ENCODE peak calls at places on chromosomes 12 and 14, in nine cellular contexts. One of them, this sample, is unnamed.

GRCh38 chr12:113713156-113713555 is 241.5 kb upstream of the LHX5 start:
- DNase-seq in GM12864: no peak
- DNase-seq in brain microvascular endothelial cell: no peak
- DNase-seq in fibroblast of pulmonary artery: no peak
- DNase-seq in nephron progenitor cell: no peak
- DNase-seq in left ventricle myocardium inferior: no peak
- DNase-seq in glutamatergic neuron: no peak
- DNase-seq in GM20000: no peak
- DNase-seq in pancreas: no peak
- DNase-seq in this sample: no peak

GRCh38 chr14:64503184-64503433 is 529 bp downstream of the ZBTB25 start:
- DNase-seq in GM12864: no peak
- DNase-seq in brain microvascular endothelial cell: no peak
- DNase-seq in fibroblast of pulmonary artery: no peak
- DNase-seq in nephron progenitor cell: no peak
- DNase-seq in left ventricle myocardium inferior: no peak
- DNase-seq in glutamatergic neuron: no peak
- DNase-seq in GM20000: no peak
- DNase-seq in pancreas: no peak
- DNase-seq in this sample: no peak

GRCh38 chr14:51481643-51482042 is 170.1 kb upstream of the FRMD6 start:
- DNase-seq in GM12864: no peak
- DNase-seq in brain microvascular endothelial cell: no peak
- DNase-seq in fibroblast of pulmonary artery: no peak
- DNase-seq in nephron progenitor cell: no peak
- DNase-seq in left ventricle myocardium inferior: no peak
- DNase-seq in glutamatergic neuron: no peak
- DNase-seq in GM20000: no peak
- DNase-seq in pancreas: no peak
- DNase-seq in this sample: no peak

GRCh38 chr12:538731-539539 is 79.2 kb downstream of the B4GALNT3 start:
- DNase-seq in GM12864: no peak
- DNase-seq in brain microvascular endothelial cell: peak; percentile 67
- DNase-seq in fibroblast of pulmonary artery: peak; percentile 59
- DNase-seq in nephron progenitor cell: no peak
- DNase-seq in left ventricle myocardium inferior: peak; percentile 69
- DNase-seq in glutamatergic neuron: no peak
- DNase-seq in GM20000: no peak
- DNase-seq in pancreas: peak; percentile 82
- DNase-seq in this sample: peak; percentile 60

GRCh38 chr14:77707355-77707723 is 484 bp downstream of the ALKBH1 start:
- DNase-seq in GM12864: no peak
- DNase-seq in brain microvascular endothelial cell: peak; percentile 24
- DNase-seq in fibroblast of pulmonary artery: peak; percentile 41
- DNase-seq in nephron progenitor cell: no peak
- DNase-seq in left ventricle myocardium inferior: no peak
- DNase-seq in glutamatergic neuron: no peak
- DNase-seq in GM20000: peak; percentile 30
- DNase-seq in pancreas: no peak
- DNase-seq in this sample: peak; percentile 18

GRCh38 chr14:78172428-78172827 is 2.3 kb downstream of the NRXN3 start:
- DNase-seq in GM12864: no peak
- DNase-seq in brain microvascular endothelial cell: no peak
- DNase-seq in fibroblast of pulmonary artery: no peak
- DNase-seq in nephron progenitor cell: no peak
- DNase-seq in left ventricle myocardium inferior: no peak
- DNase-seq in glutamatergic neuron: no peak
- DNase-seq in GM20000: no peak
- DNase-seq in pancreas: no peak
- DNase-seq in this sample: no peak

GRCh38 chr12:52794479-52795331 is 1.2 kb downstream of the KRT3 start:
- DNase-seq in GM12864: no peak
- DNase-seq in brain microvascular endothelial cell: no peak
- DNase-seq in fibroblast of pulmonary artery: no peak
- DNase-seq in nephron progenitor cell: no peak
- DNase-seq in left ventricle myocardium inferior: no peak
- DNase-seq in glutamatergic neuron: no peak
- DNase-seq in GM20000: no peak
- DNase-seq in pancreas: no peak
- DNase-seq in this sample: no peak

GRCh38 chr12:93165384-93165932 is 212.3 kb upstream of the NUDT4 start:
- DNase-seq in GM12864: no peak
- DNase-seq in brain microvascular endothelial cell: no peak
- DNase-seq in fibroblast of pulmonary artery: no peak
- DNase-seq in nephron progenitor cell: no peak
- DNase-seq in left ventricle myocardium inferior: no peak
- DNase-seq in glutamatergic neuron: no peak
- DNase-seq in GM20000: no peak
- DNase-seq in pancreas: no peak
- DNase-seq in this sample: no peak

GRCh38 chr14:103806805-103807204 is 40.6 kb downstream of the PPP1R13B start:
- DNase-seq in GM12864: no peak
- DNase-seq in brain microvascular endothelial cell: no peak
- DNase-seq in fibroblast of pulmonary artery: no peak
- DNase-seq in nephron progenitor cell: no peak
- DNase-seq in left ventricle myocardium inferior: no peak
- DNase-seq in glutamatergic neuron: no peak
- DNase-seq in GM20000: peak; percentile 26
- DNase-seq in pancreas: no peak
- DNase-seq in this sample: no peak

GRCh38 chr14:81517798-81518398 is 15.8 kb downstream of the SEL1L start:
- DNase-seq in GM12864: no peak
- DNase-seq in brain microvascular endothelial cell: peak; percentile 9
- DNase-seq in fibroblast of pulmonary artery: peak; percentile 41
- DNase-seq in nephron progenitor cell: no peak
- DNase-seq in left ventricle myocardium inferior: peak; percentile 56
- DNase-seq in glutamatergic neuron: no peak
- DNase-seq in GM20000: no peak
- DNase-seq in pancreas: no peak
- DNase-seq in this sample: no peak

GRCh38 chr14:38964630-38965029 is 138.4 kb downstream of the SEC23A start:
- DNase-seq in GM12864: no peak
- DNase-seq in brain microvascular endothelial cell: peak; percentile 56
- DNase-seq in fibroblast of pulmonary artery: peak; percentile 38
- DNase-seq in nephron progenitor cell: no peak
- DNase-seq in left ventricle myocardium inferior: no peak
- DNase-seq in glutamatergic neuron: no peak
- DNase-seq in GM20000: no peak
- DNase-seq in pancreas: no peak
- DNase-seq in this sample: no peak

GRCh38 chr12:1886396-1887008 is 31.9 kb downstream of the CACNA2D4 start:
- DNase-seq in GM12864: no peak
- DNase-seq in brain microvascular endothelial cell: no peak
- DNase-seq in fibroblast of pulmonary artery: no peak
- DNase-seq in nephron progenitor cell: no peak
- DNase-seq in left ventricle myocardium inferior: no peak
- DNase-seq in glutamatergic neuron: no peak
- DNase-seq in GM20000: no peak
- DNase-seq in pancreas: no peak
- DNase-seq in this sample: no peak

GRCh38 chr12:72000969-72001648 is 62.5 kb downstream of the TPH2 start:
- DNase-seq in GM12864: no peak
- DNase-seq in brain microvascular endothelial cell: no peak
- DNase-seq in fibroblast of pulmonary artery: no peak
- DNase-seq in nephron progenitor cell: no peak
- DNase-seq in left ventricle myocardium inferior: no peak
- DNase-seq in glutamatergic neuron: no peak
- DNase-seq in GM20000: no peak
- DNase-seq in pancreas: no peak
- DNase-seq in this sample: no peak

GRCh38 chr14:55605793-55606192 is 25.8 kb downstream of the KTN1 start:
- DNase-seq in GM12864: no peak
- DNase-seq in brain microvascular endothelial cell: no peak
- DNase-seq in fibroblast of pulmonary artery: no peak
- DNase-seq in nephron progenitor cell: no peak
- DNase-seq in left ventricle myocardium inferior: no peak
- DNase-seq in glutamatergic neuron: no peak
- DNase-seq in GM20000: no peak
- DNase-seq in pancreas: no peak
- DNase-seq in this sample: no peak

GRCh38 chr14:76581592-76581991 is 179.7 kb upstream of the VASH1 start:
- DNase-seq in GM12864: no peak
- DNase-seq in brain microvascular endothelial cell: no peak
- DNase-seq in fibroblast of pulmonary artery: no peak
- DNase-seq in nephron progenitor cell: no peak
- DNase-seq in left ventricle myocardium inferior: no peak
- DNase-seq in glutamatergic neuron: no peak
- DNase-seq in GM20000: no peak
- DNase-seq in pancreas: no peak
- DNase-seq in this sample: no peak

GRCh38 chr14:21941885-21942284 is 268.3 kb upstream of the OR4E1 start:
- DNase-seq in GM12864: no peak
- DNase-seq in brain microvascular endothelial cell: no peak
- DNase-seq in fibroblast of pulmonary artery: no peak
- DNase-seq in nephron progenitor cell: no peak
- DNase-seq in left ventricle myocardium inferior: no peak
- DNase-seq in glutamatergic neuron: no peak
- DNase-seq in GM20000: no peak
- DNase-seq in pancreas: no peak
- DNase-seq in this sample: no peak

GRCh38 chr14:21940887-21941855 is 267.6 kb upstream of the OR4E1 start:
- DNase-seq in GM12864: no peak
- DNase-seq in brain microvascular endothelial cell: no peak
- DNase-seq in fibroblast of pulmonary artery: peak; percentile 18
- DNase-seq in nephron progenitor cell: peak; percentile 31
- DNase-seq in left ventricle myocardium inferior: no peak
- DNase-seq in glutamatergic neuron: peak; percentile 56
- DNase-seq in GM20000: no peak
- DNase-seq in pancreas: no peak
- DNase-seq in this sample: no peak
- TF ChIP-seq CTCF in GM12864: peak; percentile 64
- TF ChIP-seq CTCF in brain microvascular endothelial cell: peak; percentile 77
- TF ChIP-seq CTCF in fibroblast of pulmonary artery: peak; percentile 47
- TF ChIP-seq CTCF in nephron progenitor cell: peak; percentile 60
- TF ChIP-seq CTCF in left ventricle myocardium inferior: peak; percentile 49
- TF ChIP-seq CTCF in glutamatergic neuron: peak; percentile 84
- TF ChIP-seq CTCF in GM20000: no peak
- TF ChIP-seq CTCF in pancreas: peak; percentile 21
- TF ChIP-seq CTCF in this sample: peak; percentile 39

GRCh38 chr12:125341422-125341821 is 276.2 kb downstream of the AACS start:
- DNase-seq in GM12864: no peak
- DNase-seq in brain microvascular endothelial cell: no peak
- DNase-seq in fibroblast of pulmonary artery: no peak
- DNase-seq in nephron progenitor cell: no peak
- DNase-seq in left ventricle myocardium inferior: no peak
- DNase-seq in glutamatergic neuron: no peak
- DNase-seq in GM20000: no peak
- DNase-seq in pancreas: no peak
- DNase-seq in this sample: no peak

GRCh38 chr12:125351788-125352187 is 286.6 kb downstream of the AACS start:
- DNase-seq in GM12864: no peak
- DNase-seq in brain microvascular endothelial cell: no peak
- DNase-seq in fibroblast of pulmonary artery: no peak
- DNase-seq in nephron progenitor cell: no peak
- DNase-seq in left ventricle myocardium inferior: no peak
- DNase-seq in glutamatergic neuron: no peak
- DNase-seq in GM20000: no peak
- DNase-seq in pancreas: no peak
- DNase-seq in this sample: no peak

GRCh38 chr12:125343649-125344048 is 278.4 kb downstream of the AACS start:
- DNase-seq in GM12864: no peak
- DNase-seq in brain microvascular endothelial cell: no peak
- DNase-seq in fibroblast of pulmonary artery: no peak
- DNase-seq in nephron progenitor cell: no peak
- DNase-seq in left ventricle myocardium inferior: no peak
- DNase-seq in glutamatergic neuron: no peak
- DNase-seq in GM20000: no peak
- DNase-seq in pancreas: no peak
- DNase-seq in this sample: no peak

GRCh38 chr12:125340791-125341190 is 275.6 kb downstream of the AACS start:
- DNase-seq in GM12864: no peak
- DNase-seq in brain microvascular endothelial cell: peak; percentile 50
- DNase-seq in fibroblast of pulmonary artery: peak; percentile 69
- DNase-seq in nephron progenitor cell: no peak
- DNase-seq in left ventricle myocardium inferior: peak; percentile 18
- DNase-seq in glutamatergic neuron: no peak
- DNase-seq in GM20000: no peak
- DNase-seq in pancreas: no peak
- DNase-seq in this sample: no peak

GRCh38 chr12:125346361-125346760 is 281.1 kb downstream of the AACS start:
- DNase-seq in GM12864: no peak
- DNase-seq in brain microvascular endothelial cell: no peak
- DNase-seq in fibroblast of pulmonary artery: no peak
- DNase-seq in nephron progenitor cell: no peak
- DNase-seq in left ventricle myocardium inferior: no peak
- DNase-seq in glutamatergic neuron: no peak
- DNase-seq in GM20000: no peak
- DNase-seq in pancreas: no peak
- DNase-seq in this sample: no peak
- TF ChIP-seq CTCF in GM12864: no peak
- TF ChIP-seq CTCF in brain microvascular endothelial cell: no peak
- TF ChIP-seq CTCF in fibroblast of pulmonary artery: no peak
- TF ChIP-seq CTCF in nephron progenitor cell: no peak
- TF ChIP-seq CTCF in left ventricle myocardium inferior: peak; percentile 13
- TF ChIP-seq CTCF in glutamatergic neuron: no peak
- TF ChIP-seq CTCF in GM20000: no peak
- TF ChIP-seq CTCF in pancreas: no peak
- TF ChIP-seq CTCF in this sample: no peak

GRCh38 chr12:19003987-19004619 is 125.4 kb upstream of the PLEKHA5 start:
- DNase-seq in GM12864: no peak
- DNase-seq in brain microvascular endothelial cell: no peak
- DNase-seq in fibroblast of pulmonary artery: no peak
- DNase-seq in nephron progenitor cell: no peak
- DNase-seq in left ventricle myocardium inferior: no peak
- DNase-seq in glutamatergic neuron: no peak
- DNase-seq in GM20000: no peak
- DNase-seq in pancreas: no peak
- DNase-seq in this sample: no peak
- TF ChIP-seq CTCF in GM12864: no peak
- TF ChIP-seq CTCF in brain microvascular endothelial cell: no peak
- TF ChIP-seq CTCF in fibroblast of pulmonary artery: no peak
- TF ChIP-seq CTCF in nephron progenitor cell: no peak
- TF ChIP-seq CTCF in left ventricle myocardium inferior: no peak
- TF ChIP-seq CTCF in glutamatergic neuron: no peak
- TF ChIP-seq CTCF in GM20000: no peak
- TF ChIP-seq CTCF in pancreas: no peak
- TF ChIP-seq CTCF in this sample: no peak

DNA sequence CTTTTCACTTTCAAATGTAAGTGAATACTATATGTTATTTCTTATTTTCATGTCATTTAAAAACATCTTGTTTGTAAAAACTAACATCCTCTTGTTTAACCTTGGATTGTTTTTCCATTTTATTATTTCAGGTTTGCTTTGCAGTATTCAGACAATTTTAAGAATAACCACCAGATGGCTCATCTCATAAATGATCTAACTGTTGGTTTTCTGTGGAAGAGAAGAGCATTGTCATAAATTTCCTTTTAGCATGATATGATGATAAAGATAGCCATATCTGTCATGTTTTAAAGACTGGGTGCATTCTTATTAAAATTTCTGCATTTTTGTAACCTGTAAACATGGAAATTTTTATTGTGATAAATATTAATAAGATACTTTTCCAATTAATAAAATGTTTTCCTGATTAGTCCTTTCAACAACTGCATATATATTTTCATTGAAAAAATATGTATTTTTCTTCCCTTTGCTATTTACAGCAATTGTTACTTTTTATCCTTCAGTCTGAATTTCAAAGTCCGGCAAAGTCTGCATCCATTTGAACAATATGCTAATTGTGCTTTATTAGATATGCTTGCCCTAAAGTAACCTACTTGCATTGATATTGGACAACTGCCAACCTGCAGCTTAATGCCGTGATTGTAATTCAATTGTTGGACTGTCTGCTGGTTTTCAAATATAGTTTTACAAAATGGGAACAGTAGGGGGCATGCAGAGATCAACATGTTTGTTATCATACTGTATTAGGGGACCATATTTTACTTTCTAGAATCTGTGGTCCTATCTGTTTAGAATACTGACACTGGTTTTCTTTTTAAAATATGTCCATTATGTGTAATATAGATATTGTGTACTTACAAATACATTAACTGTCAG is 163.4 kb downstream of the GARIN6 start:
- DNase-seq in GM12864: no peak
- DNase-seq in brain microvascular endothelial cell: peak; percentile 12
- DNase-seq in fibroblast of pulmonary artery: peak; percentile 36
- DNase-seq in nephron progenitor cell: no peak
- DNase-seq in left ventricle myocardium inferior: no peak
- DNase-seq in glutamatergic neuron: no peak
- DNase-seq in GM20000: peak; percentile 3
- DNase-seq in pancreas: no peak
- DNase-seq in this sample: no peak
- TF ChIP-seq CTCF in GM12864: no peak
- TF ChIP-seq CTCF in brain microvascular endothelial cell: peak; percentile 4
- TF ChIP-seq CTCF in fibroblast of pulmonary artery: peak; percentile 40
- TF ChIP-seq CTCF in nephron progenitor cell: no peak
- TF ChIP-seq CTCF in left ventricle myocardium inferior: no peak
- TF ChIP-seq CTCF in glutamatergic neuron: peak; percentile 38
- TF ChIP-seq CTCF in GM20000: no peak
- TF ChIP-seq CTCF in pancreas: no peak
- TF ChIP-seq CTCF in this sample: no peak

This sample was measured in HL-60.